ENCODE peak calls at places on chromosomes 7 and 10, in ten cellular contexts. Y, A, R, O, H, U, F, N, V and Z are unnamed samples.

GRCh38 chr7:46675456-46675855 is 754.4 kb upstream of the IGFBP3 start:
- ATAC-seq in U (no peak), O (no peak), F (no peak), H (no peak), A (no peak), N (no peak), Y (no peak), V (no peak), R (no peak), Z (no peak)

GRCh38 chr7:88073625-88074024 is 139.6 kb downstream of the ADAM22 start:
- ATAC-seq in F (no peak), O (no peak), A (no peak), Y (no peak), V (no peak), H (no peak), R (no peak), N (no peak), U (no peak), Z (no peak)

GRCh38 chr10:94607111-94607510 is 61.5 kb downstream of the HELLS start:
- ATAC-seq in N (no peak), F (no peak), H (no peak), U (no peak), O (no peak), R (no peak), A (no peak), Y (no peak), V (no peak), Z (no peak)

GRCh38 chr7:152076324-152076821 is 50.9 kb downstream of the GALNT11 start:
- ATAC-seq in N (peak; percentile 62), O (peak; percentile 48), U (peak; percentile 91), R (no peak), F (peak; percentile 75), V (peak; percentile 79), H (peak; percentile 70), A (peak; percentile 45), Y (peak; percentile 43), Z (no peak)

GRCh38 chr10:12357525-12358151 is 8.3 kb downstream of the CAMK1D start:
- ATAC-seq in U (no peak), O (no peak), V (no peak), H (no peak), F (no peak), R (no peak), A (no peak), Y (no peak), N (no peak), Z (no peak)

GRCh38 chr7:50142421-50143113 is 49.5 kb upstream of the ZPBP start:
- ATAC-seq in Y (no peak), H (peak; percentile 52), N (no peak), V (peak; percentile 80), A (peak; percentile 71), F (no peak), O (peak; percentile 59), U (peak; percentile 57), R (no peak), Z (no peak)

GRCh38 chr7:148483515-148483914 is 107.1 kb upstream of the C7orf33 start:
- ATAC-seq in A (no peak), N (no peak), Y (peak; percentile 58), U (no peak), F (no peak), H (peak; percentile 18), O (no peak), V (peak; percentile 72), R (no peak), Z (no peak)

GRCh38 chr7:10643545-10643944 is 330.1 kb upstream of the PHF14 start:
- ATAC-seq in V (no peak), Y (no peak), A (no peak), R (no peak), F (no peak), N (no peak), O (no peak), H (no peak), U (no peak), Z (no peak)

GRCh38 chr10:93601774-93602162 is 733 bp upstream of the RBP4 start:
- ATAC-seq in Y (no peak), R (no peak), A (no peak), H (no peak), V (no peak), F (no peak), N (no peak), U (no peak), O (no peak), Z (no peak)

GRCh38 chr10:27771231-27771630 is 25.6 kb upstream of the MKX start:
- ATAC-seq in A (no peak), N (no peak), R (no peak), O (no peak), Y (no peak), U (no peak), V (no peak), F (no peak), H (no peak), Z (no peak)

GRCh38 chr10:20879136-20879535 is 18.0 kb downstream of the NEBL start:
- ATAC-seq in H (no peak), N (no peak), A (no peak), O (no peak), R (no peak), U (no peak), F (no peak), V (no peak), Y (no peak), Z (no peak)

DNA sequence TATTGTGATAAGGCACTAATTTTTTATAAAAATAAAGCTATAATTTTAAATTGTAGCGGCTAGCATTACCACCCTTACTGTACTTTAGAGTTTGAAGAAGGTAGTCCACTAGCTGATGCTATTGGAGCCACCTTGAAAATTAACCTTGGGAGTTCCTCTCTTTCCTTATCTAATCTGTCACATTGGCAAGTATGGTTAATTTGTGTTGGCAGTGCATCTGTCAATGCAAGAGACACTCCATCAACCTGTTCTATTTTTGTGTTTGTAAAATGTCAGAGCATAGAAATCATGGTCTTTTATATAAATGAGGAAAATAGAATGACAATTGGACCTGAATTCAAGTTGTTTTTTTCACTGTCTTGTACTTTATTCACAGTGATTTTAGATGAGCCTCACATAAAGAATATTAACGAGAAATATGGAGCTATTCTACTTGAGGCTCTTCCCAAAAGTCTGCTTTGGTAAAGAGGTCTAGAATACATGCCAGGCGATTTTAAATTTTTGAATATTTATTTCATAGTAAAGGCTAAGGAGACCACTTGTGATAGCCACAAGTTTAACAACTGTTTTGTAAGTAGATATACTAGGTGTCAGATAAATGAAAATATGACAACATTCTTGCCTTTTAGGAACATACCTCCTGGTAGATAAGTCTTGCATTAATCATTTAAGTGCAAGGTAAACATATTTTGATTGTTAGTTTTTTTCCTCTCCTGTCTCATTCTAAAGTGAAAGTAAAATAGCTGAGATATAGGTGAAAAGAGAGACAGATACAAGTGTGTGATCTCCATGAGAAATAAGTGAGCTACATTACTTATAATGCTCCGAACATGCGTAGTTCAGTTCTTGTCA is 20.8 kb downstream of the GLCCI1 start:
- ATAC-seq in N (no peak), H (no peak), O (no peak), A (peak; percentile 52), V (peak; percentile 30), U (no peak), Y (peak; percentile 29), R (no peak), F (no peak), Z (no peak)
- H3K27ac ChIP-seq in N (peak overlapping the region; percentile 19), H (no peak overlapping the region), O (no peak overlapping the region), A (no peak overlapping the region), V (peak overlapping the region; percentile 3), U (no peak overlapping the region), Y (no peak overlapping the region), R (no peak overlapping the region), F (peak overlapping the region; percentile 24), Z (no peak overlapping the region)

DNA sequence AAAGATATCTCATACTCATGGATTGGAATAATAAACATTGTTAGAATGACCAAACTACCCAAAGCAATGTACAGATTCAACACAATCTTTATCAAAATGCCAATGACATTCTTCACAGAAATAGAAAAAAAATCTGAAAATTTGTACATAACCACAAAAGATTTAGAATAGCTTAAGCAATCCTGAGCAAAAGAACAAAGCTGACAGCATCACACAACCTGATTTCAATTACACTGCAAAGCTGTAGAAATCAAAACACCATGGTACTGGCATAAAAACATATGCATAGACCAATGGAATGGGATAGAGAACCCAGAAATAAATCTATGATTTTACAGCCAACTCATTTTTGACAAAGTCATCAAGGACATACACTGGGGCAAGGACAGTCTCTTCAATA is 130.0 kb upstream of the TMEM72 start:
- ATAC-seq in F (no peak), R (no peak), U (no peak), H (no peak), Y (no peak), O (no peak), V (no peak), A (no peak), N (no peak), Z (no peak)
- H3K27ac ChIP-seq in F (no peak overlapping the region), R (no peak overlapping the region), U (no peak overlapping the region), H (no peak overlapping the region), Y (no peak overlapping the region), O (no peak overlapping the region), V (no peak overlapping the region), A (no peak overlapping the region), N (no peak overlapping the region), Z (no peak overlapping the region)

DNA sequence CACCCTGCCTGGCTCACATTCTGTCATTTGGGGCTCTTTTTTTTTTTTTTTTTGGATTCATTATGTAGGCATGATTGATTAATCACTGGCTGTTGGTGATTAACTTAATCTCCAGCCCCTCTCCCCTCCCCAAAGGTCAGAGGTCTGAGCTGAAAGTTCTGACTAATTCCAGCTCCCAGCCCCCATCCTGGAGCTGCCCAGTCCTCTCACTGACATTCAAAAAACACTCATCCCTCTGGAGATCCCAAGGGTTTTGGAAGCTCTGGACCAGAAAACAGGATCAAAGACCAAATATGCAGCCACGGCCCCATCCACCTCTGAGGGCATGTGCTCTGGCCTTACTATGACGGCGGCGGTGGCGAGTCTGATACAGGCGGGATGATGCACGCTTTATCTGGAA is 53.8 kb downstream of the RBM17 start:
- ATAC-seq in A (no peak), N (no peak), H (no peak), U (no peak), Y (no peak), O (no peak), F (no peak), V (no peak), R (no peak), Z (no peak)
- H3K27ac ChIP-seq in A (no peak overlapping the region), N (peak overlapping the region; percentile 86), H (no peak overlapping the region), U (no peak overlapping the region), Y (no peak overlapping the region), O (peak overlapping the region; percentile 21), F (no peak overlapping the region), V (no peak overlapping the region), R (no peak overlapping the region), Z (no peak overlapping the region)

GRCh38 chr7:134885967-134886352 is 100.3 kb upstream of the AGBL3 start:
- ATAC-seq in F (no peak), N (peak; percentile 59), Y (peak; percentile 28), A (peak; percentile 71), O (peak; percentile 83), H (peak; percentile 54), R (peak; percentile 61), V (peak; percentile 73), U (no peak), Z (peak; percentile 77)

GRCh38 chr7:134886353-134887057 is 99.8 kb upstream of the AGBL3 start:
- ATAC-seq in N (no peak), H (no peak), A (peak; percentile 4), U (no peak), V (peak; percentile 63), F (no peak), O (peak; percentile 43), Y (peak; percentile 54), R (peak; percentile 35), Z (peak; percentile 11)

GRCh38 chr7:134887523-134887922 is 98.8 kb upstream of the AGBL3 start:
- ATAC-seq in Y (no peak), A (no peak), O (no peak), R (no peak), U (no peak), N (no peak), F (no peak), V (no peak), H (no peak), Z (no peak)

GRCh38 chr7:134890246-134891240 is 95.8 kb upstream of the AGBL3 start:
- ATAC-seq in Y (peak; percentile 2), F (peak; percentile 13), A (no peak), R (peak; percentile 20), U (peak; percentile 16), V (no peak), H (no peak), N (no peak), O (no peak), Z (no peak)

GRCh38 chr7:134888141-134888740 is 98.1 kb upstream of the AGBL3 start:
- ATAC-seq in V (no peak), Y (no peak), R (no peak), U (no peak), N (no peak), H (peak; percentile 43), A (peak; percentile 70), O (no peak), F (no peak), Z (no peak)
- H3K27ac ChIP-seq in V (no peak overlapping the region), Y (peak overlapping the region; percentile 66), R (no peak overlapping the region), U (no peak overlapping the region), N (no peak overlapping the region), H (no peak overlapping the region), A (no peak overlapping the region), O (no peak overlapping the region), F (no peak overlapping the region), Z (peak overlapping the region; percentile 82)